ENCODE peak calls at places on chromosomes 16 and 17, in four cellular contexts. One of them, this sample, is unnamed.

GRCh38 chr16:77374384-77374783 is 60.5 kb downstream of the ADAMTS18 start:
- ATAC-seq in gastrocnemius medialis: no peak
- ATAC-seq in CD4-positive, CD25-positive, alpha-beta regulatory T cell: no peak
- ATAC-seq in heart left ventricle: no peak
- ATAC-seq in this sample: no peak

GRCh38 chr17:50765454-50766221 is 1.7 kb downstream of the ANKRD40CL start:
- ATAC-seq in gastrocnemius medialis: no peak
- ATAC-seq in CD4-positive, CD25-positive, alpha-beta regulatory T cell: no peak
- ATAC-seq in heart left ventricle: peak; percentile 19
- ATAC-seq in this sample: peak; percentile 52

GRCh38 chr16:47519996-47520679 is 59.0 kb downstream of the PHKB start:
- ATAC-seq in gastrocnemius medialis: peak; percentile 95
- ATAC-seq in CD4-positive, CD25-positive, alpha-beta regulatory T cell: no peak
- ATAC-seq in heart left ventricle: peak; percentile 82
- ATAC-seq in this sample: no peak

GRCh38 chr16:15952265-15952711 is 2.9 kb downstream of the ABCC1 start:
- ATAC-seq in gastrocnemius medialis: no peak
- ATAC-seq in CD4-positive, CD25-positive, alpha-beta regulatory T cell: no peak
- ATAC-seq in heart left ventricle: no peak
- ATAC-seq in this sample: no peak

GRCh38 chr16:89455178-89455577 is 35.2 kb downstream of the ANKRD11 start:
- ATAC-seq in gastrocnemius medialis: no peak
- ATAC-seq in CD4-positive, CD25-positive, alpha-beta regulatory T cell: peak; percentile 51
- ATAC-seq in heart left ventricle: no peak
- ATAC-seq in this sample: no peak

GRCh38 chr16:84687715-84688114 is 12.1 kb upstream of the USP10 start:
- ATAC-seq in gastrocnemius medialis: no peak
- ATAC-seq in CD4-positive, CD25-positive, alpha-beta regulatory T cell: peak; percentile 31
- ATAC-seq in heart left ventricle: peak; percentile 51
- ATAC-seq in this sample: no peak

GRCh38 chr17:54451051-54451450 is 449.6 kb upstream of the TOM1L1 start:
- ATAC-seq in gastrocnemius medialis: no peak
- ATAC-seq in CD4-positive, CD25-positive, alpha-beta regulatory T cell: no peak
- ATAC-seq in heart left ventricle: no peak
- ATAC-seq in this sample: no peak

GRCh38 chr17:47934856-47935255 is 6.5 kb upstream of the PNPO start:
- ATAC-seq in gastrocnemius medialis: no peak
- ATAC-seq in CD4-positive, CD25-positive, alpha-beta regulatory T cell: no peak
- ATAC-seq in heart left ventricle: no peak
- ATAC-seq in this sample: no peak

GRCh38 chr16:66703359-66704215 is 7.0 kb upstream of the CMTM4 start:
- ATAC-seq in gastrocnemius medialis: no peak
- ATAC-seq in CD4-positive, CD25-positive, alpha-beta regulatory T cell: no peak
- ATAC-seq in heart left ventricle: peak; percentile 20
- ATAC-seq in this sample: no peak

GRCh38 chr16:86578499-86579267 is at the start of gene FOXL1:
- ATAC-seq in gastrocnemius medialis: no peak
- ATAC-seq in CD4-positive, CD25-positive, alpha-beta regulatory T cell: no peak
- ATAC-seq in heart left ventricle: peak; percentile 56
- ATAC-seq in this sample: no peak

GRCh38 chr17:50564916-50565315 is 4.4 kb downstream of the CACNA1G start:
- ATAC-seq in gastrocnemius medialis: no peak
- ATAC-seq in CD4-positive, CD25-positive, alpha-beta regulatory T cell: no peak
- ATAC-seq in heart left ventricle: peak; percentile 54
- ATAC-seq in this sample: peak; percentile 74

GRCh38 chr17:36464765-36465088 is 21.8 kb upstream of the ZNHIT3 start:
- ATAC-seq in gastrocnemius medialis: no peak
- ATAC-seq in CD4-positive, CD25-positive, alpha-beta regulatory T cell: no peak
- ATAC-seq in heart left ventricle: no peak
- ATAC-seq in this sample: no peak

GRCh38 chr17:82815354-82815753 is 24.5 kb downstream of the ZNF750 start:
- ATAC-seq in gastrocnemius medialis: no peak
- ATAC-seq in CD4-positive, CD25-positive, alpha-beta regulatory T cell: no peak
- ATAC-seq in heart left ventricle: no peak
- ATAC-seq in this sample: no peak

GRCh38 chr16:24255446-24256352 is at the start of gene CACNG3:
- ATAC-seq in gastrocnemius medialis: no peak
- ATAC-seq in CD4-positive, CD25-positive, alpha-beta regulatory T cell: no peak
- ATAC-seq in heart left ventricle: peak; percentile 72
- ATAC-seq in this sample: no peak

GRCh38 chr17:8173871-8174322 is 2.3 kb downstream of the TMEM107 start:
- ATAC-seq in gastrocnemius medialis: no peak
- ATAC-seq in CD4-positive, CD25-positive, alpha-beta regulatory T cell: no peak
- ATAC-seq in heart left ventricle: no peak
- ATAC-seq in this sample: no peak

GRCh38 chr16:67441907-67442306 is 11.0 kb downstream of the HSD11B2 start:
- ATAC-seq in gastrocnemius medialis: peak; percentile 56
- ATAC-seq in CD4-positive, CD25-positive, alpha-beta regulatory T cell: no peak
- ATAC-seq in heart left ventricle: peak; percentile 50
- ATAC-seq in this sample: peak; percentile 14

GRCh38 chr16:28279006-28279405 is 13.3 kb upstream of the SBK1 start:
- ATAC-seq in gastrocnemius medialis: no peak
- ATAC-seq in CD4-positive, CD25-positive, alpha-beta regulatory T cell: no peak
- ATAC-seq in heart left ventricle: no peak
- ATAC-seq in this sample: no peak

GRCh38 chr17:5033352-5034015 is 1.7 kb downstream of the SLC52A1 start:
- ATAC-seq in gastrocnemius medialis: no peak
- ATAC-seq in CD4-positive, CD25-positive, alpha-beta regulatory T cell: no peak
- ATAC-seq in heart left ventricle: no peak
- ATAC-seq in this sample: no peak

GRCh38 chr17:41615454-41615853 is 2.9 kb upstream of the KRT16 start:
- ATAC-seq in gastrocnemius medialis: no peak
- ATAC-seq in CD4-positive, CD25-positive, alpha-beta regulatory T cell: no peak
- ATAC-seq in heart left ventricle: no peak
- ATAC-seq in this sample: no peak

GRCh38 chr16:86951831-86952598 is 365.2 kb downstream of the C16orf95 start:
- ATAC-seq in gastrocnemius medialis: peak; percentile 67
- ATAC-seq in CD4-positive, CD25-positive, alpha-beta regulatory T cell: no peak
- ATAC-seq in heart left ventricle: peak; percentile 92
- ATAC-seq in this sample: no peak

GRCh38 chr17:59753522-59754467 is 46.3 kb downstream of the VMP1 start:
- ATAC-seq in gastrocnemius medialis: peak; percentile 93
- ATAC-seq in CD4-positive, CD25-positive, alpha-beta regulatory T cell: peak; percentile 86
- ATAC-seq in heart left ventricle: peak; percentile 89
- ATAC-seq in this sample: peak; percentile 72

GRCh38 chr16:48536600-48537200 is 73.3 kb downstream of the N4BP1 start:
- ATAC-seq in gastrocnemius medialis: peak; percentile 21
- ATAC-seq in CD4-positive, CD25-positive, alpha-beta regulatory T cell: peak; percentile 10
- ATAC-seq in heart left ventricle: peak; percentile 17
- ATAC-seq in this sample: peak; percentile 14

GRCh38 chr16:89350701-89351380 is 133.3 kb downstream of the ZNF778 start:
- ATAC-seq in gastrocnemius medialis: no peak
- ATAC-seq in CD4-positive, CD25-positive, alpha-beta regulatory T cell: no peak
- ATAC-seq in heart left ventricle: no peak
- ATAC-seq in this sample: no peak

GRCh38 chr16:8959921-8960787 is 3.6 kb downstream of the USP7 start:
- ATAC-seq in gastrocnemius medialis: no peak
- ATAC-seq in CD4-positive, CD25-positive, alpha-beta regulatory T cell: no peak
- ATAC-seq in heart left ventricle: no peak
- ATAC-seq in this sample: no peak

GRCh38 chr16:85935957-85936760 is 37.2 kb downstream of the IRF8 start:
- ATAC-seq in gastrocnemius medialis: no peak
- ATAC-seq in CD4-positive, CD25-positive, alpha-beta regulatory T cell: peak; percentile 92
- ATAC-seq in heart left ventricle: no peak
- ATAC-seq in this sample: no peak

GRCh38 chr17:78141437-78142112 is 4.6 kb upstream of the C17orf99 start:
- ATAC-seq in gastrocnemius medialis: no peak
- ATAC-seq in CD4-positive, CD25-positive, alpha-beta regulatory T cell: no peak
- ATAC-seq in heart left ventricle: no peak
- ATAC-seq in this sample: no peak

GRCh38 chr17:8740486-8740885 is 4.2 kb downstream of the CCDC42 start:
- ATAC-seq in gastrocnemius medialis: no peak
- ATAC-seq in CD4-positive, CD25-positive, alpha-beta regulatory T cell: peak; percentile 56
- ATAC-seq in heart left ventricle: no peak
- ATAC-seq in this sample: no peak

GRCh38 chr16:29114476-29115012 is 129.7 kb downstream of the LAT start:
- ATAC-seq in gastrocnemius medialis: no peak
- ATAC-seq in CD4-positive, CD25-positive, alpha-beta regulatory T cell: no peak
- ATAC-seq in heart left ventricle: no peak
- ATAC-seq in this sample: no peak

GRCh38 chr17:37082461-37082860 is 133.7 kb downstream of the AATF start:
- ATAC-seq in gastrocnemius medialis: no peak
- ATAC-seq in CD4-positive, CD25-positive, alpha-beta regulatory T cell: no peak
- ATAC-seq in heart left ventricle: no peak
- ATAC-seq in this sample: no peak

GRCh38 chr16:11079657-11080187 is 135.4 kb downstream of the CLEC16A start:
- ATAC-seq in gastrocnemius medialis: no peak
- ATAC-seq in CD4-positive, CD25-positive, alpha-beta regulatory T cell: no peak
- ATAC-seq in heart left ventricle: no peak
- ATAC-seq in this sample: no peak

GRCh38 chr17:3870871-3871306 is 22.0 kb downstream of the CAMKK1 start:
- ATAC-seq in gastrocnemius medialis: no peak
- ATAC-seq in CD4-positive, CD25-positive, alpha-beta regulatory T cell: no peak
- ATAC-seq in heart left ventricle: peak; percentile 65
- ATAC-seq in this sample: no peak

GRCh38 chr16:80910434-80910833 is 96.3 kb downstream of the CMC2 start:
- ATAC-seq in gastrocnemius medialis: no peak
- ATAC-seq in CD4-positive, CD25-positive, alpha-beta regulatory T cell: no peak
- ATAC-seq in heart left ventricle: no peak
- ATAC-seq in this sample: no peak

GRCh38 chr16:4868573-4868972 is 21.3 kb downstream of the UBN1 start:
- ATAC-seq in gastrocnemius medialis: no peak
- ATAC-seq in CD4-positive, CD25-positive, alpha-beta regulatory T cell: no peak
- ATAC-seq in heart left ventricle: peak; percentile 26
- ATAC-seq in this sample: no peak

GRCh38 chr16:798666-799065 is 1.9 kb downstream of the GNG13 start:
- ATAC-seq in gastrocnemius medialis: no peak
- ATAC-seq in CD4-positive, CD25-positive, alpha-beta regulatory T cell: no peak
- ATAC-seq in heart left ventricle: no peak
- ATAC-seq in this sample: no peak
- H3K4me1 ChIP-seq in gastrocnemius medialis: no peaks in the 10 kb centered on the region
- H3K4me1 ChIP-seq in CD4-positive, CD25-positive, alpha-beta regulatory T cell: peaks cover 4% of the 10 kb centered on the region
- H3K4me1 ChIP-seq in heart left ventricle: no peaks in the 10 kb centered on the region
- H3K4me1 ChIP-seq in this sample: no peaks in the 10 kb centered on the region

DNA sequence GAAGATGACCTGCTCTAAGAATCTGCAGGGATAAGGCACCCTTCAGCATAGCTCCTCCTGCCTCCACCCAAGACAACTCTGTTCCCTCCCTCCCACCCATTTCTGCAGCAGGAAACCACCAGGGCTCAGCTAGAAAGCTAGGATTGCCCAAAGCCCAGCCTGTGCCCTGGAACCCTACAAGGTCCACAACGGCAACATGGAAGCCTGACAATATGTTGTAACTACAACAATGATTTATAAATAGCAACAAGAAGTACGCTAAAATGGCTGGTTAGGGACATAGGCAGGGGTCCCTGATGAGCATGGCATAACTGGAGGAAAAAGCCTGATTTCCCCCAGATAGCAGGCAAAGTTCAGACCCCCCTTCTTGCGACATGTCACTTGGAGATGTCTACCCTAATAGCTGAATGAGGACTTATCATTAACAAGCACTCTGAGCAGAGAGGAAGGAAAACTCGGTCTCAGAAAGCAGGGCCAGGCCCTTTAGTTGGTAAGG is 6.5 kb downstream of the ST3GAL2 start:
- ATAC-seq in gastrocnemius medialis: no peak
- ATAC-seq in CD4-positive, CD25-positive, alpha-beta regulatory T cell: no peak
- ATAC-seq in heart left ventricle: no peak
- ATAC-seq in this sample: no peak
- H3K4me1 ChIP-seq in gastrocnemius medialis: peaks cover 95% of the 10 kb centered on the region
- H3K4me1 ChIP-seq in CD4-positive, CD25-positive, alpha-beta regulatory T cell: peaks cover 63% of the 10 kb centered on the region
- H3K4me1 ChIP-seq in heart left ventricle: peaks cover 84% of the 10 kb centered on the region
- H3K4me1 ChIP-seq in this sample: peaks cover 71% of the 10 kb centered on the region

GRCh38 chr16:2046125-2046888 is 1.3 kb downstream of the NTHL1 start:
- ATAC-seq in gastrocnemius medialis: no peak
- ATAC-seq in CD4-positive, CD25-positive, alpha-beta regulatory T cell: no peak
- ATAC-seq in heart left ventricle: no peak
- ATAC-seq in this sample: no peak
- H3K4me1 ChIP-seq in gastrocnemius medialis: peaks cover 19% of the 10 kb centered on the region
- H3K4me1 ChIP-seq in CD4-positive, CD25-positive, alpha-beta regulatory T cell: peaks cover 18% of the 10 kb centered on the region
- H3K4me1 ChIP-seq in heart left ventricle: peaks cover 64% of the 10 kb centered on the region
- H3K4me1 ChIP-seq in this sample: peaks cover 71% of the 10 kb centered on the region

GRCh38 chr17:15454328-15454727 is 13.1 kb downstream of the CDRT4 start:
- ATAC-seq in gastrocnemius medialis: no peak
- ATAC-seq in CD4-positive, CD25-positive, alpha-beta regulatory T cell: no peak
- ATAC-seq in heart left ventricle: no peak
- ATAC-seq in this sample: no peak

GRCh38 chr17:15451681-15452080 is 15.7 kb downstream of the CDRT4 start:
- ATAC-seq in gastrocnemius medialis: no peak
- ATAC-seq in CD4-positive, CD25-positive, alpha-beta regulatory T cell: no peak
- ATAC-seq in heart left ventricle: no peak
- ATAC-seq in this sample: no peak

GRCh38 chr17:15453782-15454181 is 13.6 kb downstream of the CDRT4 start:
- ATAC-seq in gastrocnemius medialis: no peak
- ATAC-seq in CD4-positive, CD25-positive, alpha-beta regulatory T cell: no peak
- ATAC-seq in heart left ventricle: no peak
- ATAC-seq in this sample: no peak

GRCh38 chr17:15453246-15453645 is 14.2 kb downstream of the CDRT4 start:
- ATAC-seq in gastrocnemius medialis: no peak
- ATAC-seq in CD4-positive, CD25-positive, alpha-beta regulatory T cell: no peak
- ATAC-seq in heart left ventricle: no peak
- ATAC-seq in this sample: no peak

GRCh38 chr17:15452746-15453145 is 14.7 kb downstream of the CDRT4 start:
- ATAC-seq in gastrocnemius medialis: no peak
- ATAC-seq in CD4-positive, CD25-positive, alpha-beta regulatory T cell: no peak
- ATAC-seq in heart left ventricle: no peak
- ATAC-seq in this sample: no peak
- H3K4me1 ChIP-seq in gastrocnemius medialis: peaks cover 29% of the 10 kb centered on the region
- H3K4me1 ChIP-seq in CD4-positive, CD25-positive, alpha-beta regulatory T cell: no peaks in the 10 kb centered on the region
- H3K4me1 ChIP-seq in heart left ventricle: peaks cover 41% of the 10 kb centered on the region
- H3K4me1 ChIP-seq in this sample: peaks cover 5% of the 10 kb centered on the region

DNA sequence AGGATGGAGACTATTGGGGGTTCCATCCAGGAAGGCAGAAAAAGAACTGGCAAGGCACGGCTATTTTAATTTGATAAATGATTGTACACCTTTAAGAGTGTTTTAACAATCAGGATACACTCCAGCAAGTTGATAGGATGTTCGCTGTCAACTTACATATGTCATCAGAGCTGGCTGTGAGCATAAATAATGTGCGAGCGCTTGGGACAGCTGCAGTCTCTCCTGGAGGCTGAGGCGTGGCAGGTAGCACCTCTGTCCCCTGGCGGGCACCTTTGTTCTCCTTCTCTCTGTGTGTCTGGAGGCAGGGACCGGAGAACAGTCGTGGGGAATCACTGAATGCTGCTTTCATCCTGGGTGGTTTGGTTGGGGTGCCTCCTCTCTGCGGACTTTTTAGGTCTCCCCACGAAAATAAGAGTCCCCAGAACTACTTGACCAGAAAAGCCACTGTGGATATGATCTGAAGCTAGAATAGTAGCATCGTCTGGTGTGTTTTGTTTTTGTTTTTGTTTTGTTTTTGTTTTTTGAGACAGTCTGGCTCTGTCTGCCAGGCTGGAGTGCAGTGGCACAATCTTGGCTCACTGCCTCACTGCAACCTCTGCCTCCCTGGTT is 9.4 kb downstream of the BAHCC1 start:
- ATAC-seq in gastrocnemius medialis: peak; percentile 37
- ATAC-seq in CD4-positive, CD25-positive, alpha-beta regulatory T cell: no peak
- ATAC-seq in heart left ventricle: peak; percentile 35
- ATAC-seq in this sample: no peak
- H3K4me1 ChIP-seq in gastrocnemius medialis: peaks cover 70% of the 10 kb centered on the region
- H3K4me1 ChIP-seq in CD4-positive, CD25-positive, alpha-beta regulatory T cell: peaks cover 11% of the 10 kb centered on the region
- H3K4me1 ChIP-seq in heart left ventricle: peaks cover 70% of the 10 kb centered on the region
- H3K4me1 ChIP-seq in this sample: peaks cover 94% of the 10 kb centered on the region